ENCODE peak calls at places on chromosomes 11 and 22, in four cellular contexts. One of them, this sample, is unnamed.
A peak's percentile ranks its signal among the peaks of the same experiment; 100 is the strongest.

GRCh38 chr11:45666648-45667642 is 1.5 kb upstream of the CHST1 start:
- DNase-seq in astrocyte: no peak
- DNase-seq in transverse colon: no peak
- DNase-seq in dorsolateral prefrontal cortex: no peak
- DNase-seq in this sample: no peak

GRCh38 chr11:3052567-3052966 is 4.7 kb downstream of the CARS1 start:
- DNase-seq in astrocyte: no peak
- DNase-seq in transverse colon: no peak
- DNase-seq in dorsolateral prefrontal cortex: no peak
- DNase-seq in this sample: peak; percentile 29

GRCh38 chr11:128597209-128597608 is 9.9 kb upstream of the ETS1 start:
- DNase-seq in astrocyte: no peak
- DNase-seq in transverse colon: no peak
- DNase-seq in dorsolateral prefrontal cortex: no peak
- DNase-seq in this sample: no peak

GRCh38 chr11:50174189-50174588 is 141.5 kb downstream of the OR4C45 start:
- DNase-seq in astrocyte: no peak
- DNase-seq in transverse colon: no peak
- DNase-seq in dorsolateral prefrontal cortex: no peak
- DNase-seq in this sample: no peak

GRCh38 chr22:49417326-49417725 is 410.3 kb downstream of the BRD1 start:
- DNase-seq in astrocyte: no peak
- DNase-seq in transverse colon: no peak
- DNase-seq in dorsolateral prefrontal cortex: no peak
- DNase-seq in this sample: no peak

GRCh38 chr22:33898121-33898520 is 22.2 kb downstream of the LARGE1 start:
- DNase-seq in astrocyte: no peak
- DNase-seq in transverse colon: no peak
- DNase-seq in dorsolateral prefrontal cortex: no peak
- DNase-seq in this sample: no peak

GRCh38 chr11:75399344-75400109 is at the start of gene RPS3:
- DNase-seq in astrocyte: peak; percentile 82
- DNase-seq in transverse colon: peak; percentile 94
- DNase-seq in dorsolateral prefrontal cortex: peak; percentile 93
- DNase-seq in this sample: peak; percentile 89

GRCh38 chr11:102341844-102342318 is 5.1 kb upstream of the BIRC2 start:
- DNase-seq in astrocyte: peak; percentile 71
- DNase-seq in transverse colon: peak; percentile 79
- DNase-seq in dorsolateral prefrontal cortex: peak; percentile 59
- DNase-seq in this sample: no peak

GRCh38 chr11:63668396-63668795 is 2.8 kb downstream of the ATL3 start:
- DNase-seq in astrocyte: no peak
- DNase-seq in transverse colon: no peak
- DNase-seq in dorsolateral prefrontal cortex: no peak
- DNase-seq in this sample: no peak
- H3K4me3 ChIP-seq in astrocyte: no peak overlapping the region
- H3K4me3 ChIP-seq in transverse colon: no peak overlapping the region
- H3K4me3 ChIP-seq in dorsolateral prefrontal cortex: no peak overlapping the region
- H3K4me3 ChIP-seq in this sample: no peak overlapping the region

GRCh38 chr22:21657361-21658118 is 8.3 kb upstream of the PPIL2 start:
- DNase-seq in astrocyte: no peak
- DNase-seq in transverse colon: peak; percentile 89
- DNase-seq in dorsolateral prefrontal cortex: no peak
- DNase-seq in this sample: peak; percentile 81
- H3K27ac ChIP-seq in astrocyte: no peak overlapping the region
- H3K27ac ChIP-seq in transverse colon: peak overlapping the region; percentile 71
- H3K27ac ChIP-seq in dorsolateral prefrontal cortex: no peak overlapping the region
- H3K27ac ChIP-seq in this sample: no peak overlapping the region

GRCh38 chr11:99066609-99067008 is 45.9 kb downstream of the CNTN5 start:
- DNase-seq in astrocyte: no peak
- DNase-seq in transverse colon: no peak
- DNase-seq in dorsolateral prefrontal cortex: no peak
- DNase-seq in this sample: no peak

GRCh38 chr11:99068832-99069231 is 48.1 kb downstream of the CNTN5 start:
- DNase-seq in astrocyte: no peak
- DNase-seq in transverse colon: no peak
- DNase-seq in dorsolateral prefrontal cortex: no peak
- DNase-seq in this sample: no peak

DNA sequence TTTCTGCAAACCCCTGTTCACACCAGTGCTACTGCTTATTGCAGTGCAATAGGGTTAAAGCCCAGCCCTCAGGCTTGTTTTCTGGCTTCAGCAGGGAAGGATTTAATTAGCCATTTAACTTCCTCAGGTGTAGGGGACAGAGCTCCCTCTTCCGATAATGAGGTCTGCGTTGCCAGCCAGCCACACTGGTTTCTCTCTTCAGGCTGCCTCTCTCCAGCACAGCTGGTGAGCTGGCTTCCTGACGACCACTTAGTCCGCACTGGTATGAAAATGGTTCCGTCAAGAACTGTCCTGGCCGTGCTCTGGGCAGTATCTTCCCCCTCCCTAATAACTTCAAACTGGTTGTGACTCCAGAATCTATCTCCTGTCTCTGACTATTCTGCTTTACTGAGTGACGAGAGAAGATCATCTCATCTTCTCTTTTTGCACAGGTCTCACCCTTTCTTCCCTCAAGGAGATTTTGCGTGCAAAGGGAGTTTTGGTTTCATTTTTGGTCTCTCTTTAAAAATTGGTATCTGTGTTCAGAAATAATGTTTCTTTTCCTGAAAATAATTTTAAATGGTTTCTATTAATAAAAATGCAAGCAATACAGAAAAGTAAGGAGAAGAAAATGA is 49.2 kb downstream of the CNTN5 start:
- DNase-seq in astrocyte: no peak
- DNase-seq in transverse colon: peak; percentile 12
- DNase-seq in dorsolateral prefrontal cortex: peak; percentile 41
- DNase-seq in this sample: no peak
- H3K4me3 ChIP-seq in astrocyte: peak overlapping the region; percentile 62
- H3K4me3 ChIP-seq in transverse colon: peak overlapping the region; percentile 37
- H3K4me3 ChIP-seq in dorsolateral prefrontal cortex: peak overlapping the region; percentile 46
- H3K4me3 ChIP-seq in this sample: no peak overlapping the region

GRCh38 chr11:9219115-9219514 is 46.0 kb downstream of the DENND5A start:
- DNase-seq in astrocyte: peak; percentile 79
- DNase-seq in transverse colon: no peak
- DNase-seq in dorsolateral prefrontal cortex: no peak
- DNase-seq in this sample: no peak

GRCh38 chr11:9222654-9223053 is 42.5 kb downstream of the DENND5A start:
- DNase-seq in astrocyte: no peak
- DNase-seq in transverse colon: no peak
- DNase-seq in dorsolateral prefrontal cortex: no peak
- DNase-seq in this sample: no peak

GRCh38 chr11:9214765-9215164 is 50.4 kb downstream of the DENND5A start:
- DNase-seq in astrocyte: peak; percentile 59
- DNase-seq in transverse colon: no peak
- DNase-seq in dorsolateral prefrontal cortex: no peak
- DNase-seq in this sample: no peak

DNA sequence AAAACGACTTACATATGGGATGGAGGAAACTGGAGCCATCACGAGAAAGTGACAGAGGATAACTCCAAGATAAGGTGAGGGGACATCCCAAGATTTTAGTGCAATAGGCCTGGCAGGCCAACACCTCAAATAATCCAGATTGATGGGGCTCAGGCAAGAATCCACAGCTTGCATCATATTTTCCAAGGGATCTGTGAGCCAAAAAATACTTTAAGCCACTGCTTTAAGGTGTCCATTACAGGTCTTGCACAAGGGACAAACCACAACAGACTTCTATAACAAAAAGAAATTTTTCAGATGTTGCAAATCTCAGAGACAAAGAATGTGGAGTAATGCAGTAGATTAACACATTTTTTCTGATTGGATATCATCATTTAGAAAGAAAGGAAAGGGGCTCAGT is 45.6 kb downstream of the DENND5A start:
- DNase-seq in astrocyte: peak; percentile 94
- DNase-seq in transverse colon: no peak
- DNase-seq in dorsolateral prefrontal cortex: no peak
- DNase-seq in this sample: no peak
- H3K27ac ChIP-seq in astrocyte: peak overlapping the region; percentile 40
- H3K27ac ChIP-seq in transverse colon: no peak overlapping the region
- H3K27ac ChIP-seq in dorsolateral prefrontal cortex: peak overlapping the region; percentile 72
- H3K27ac ChIP-seq in this sample: no peak overlapping the region

GRCh38 chr22:10780281-10780680 is 4747.7 kb upstream of the OR11H1 start:
- DNase-seq in astrocyte: no peak
- DNase-seq in transverse colon: no peak
- DNase-seq in dorsolateral prefrontal cortex: no peak
- DNase-seq in this sample: no peak
- H3K4me3 ChIP-seq in astrocyte: no peak overlapping the region
- H3K4me3 ChIP-seq in transverse colon: no peak overlapping the region
- H3K4me3 ChIP-seq in dorsolateral prefrontal cortex: no peak overlapping the region
- H3K4me3 ChIP-seq in this sample: no peak overlapping the region